ENCODE peak calls at places on chromosome 18, in four cellular contexts. S, V, I and T are unnamed samples.

GRCh38 chr18:55407191-55407590 is 180.8 kb downstream of the TCF4 start:
- DNase-seq in S (no peak), V (no peak), I (no peak), T (no peak)

GRCh38 chr18:24964213-24964612 is 387.8 kb downstream of the ZNF521 start:
- DNase-seq in S (no peak), V (no peak), I (no peak), T (no peak)

GRCh38 chr18:76722224-76723061 is 99.9 kb upstream of the ZNF236 start:
- DNase-seq in S (no peak), V (no peak), I (no peak), T (no peak)

GRCh38 chr18:27064673-27065072 is 120.4 kb downstream of the CHST9 start:
- DNase-seq in S (no peak), V (no peak), I (no peak), T (no peak)

GRCh38 chr18:43916984-43917383 is 639.7 kb upstream of the SYT4 start:
- DNase-seq in S (no peak), V (no peak), I (no peak), T (no peak)

GRCh38 chr18:69484699-69485396 is 84.2 kb downstream of the DOK6 start:
- DNase-seq in S (peak), V (no peak), I (no peak), T (no peak)

GRCh38 chr18:50113726-50114125 is 81.2 kb downstream of the MYO5B start:
- DNase-seq in S (no peak), V (no peak), I (no peak), T (no peak)

GRCh38 chr18:74190086-74190485 is 41.8 kb downstream of the TIMM21 start:
- DNase-seq in S (no peak), V (no peak), I (no peak), T (no peak)

GRCh38 chr18:21509062-21509461 is 91.4 kb downstream of the ESCO1 start:
- DNase-seq in S (no peak), V (no peak), I (no peak), T (no peak)

GRCh38 chr18:39801848-39802247 is 2153.2 kb upstream of the PIK3C3 start:
- DNase-seq in S (no peak), V (no peak), I (no peak), T (no peak)

GRCh38 chr18:43692291-43692690 is 415.0 kb upstream of the SYT4 start:
- DNase-seq in S (no peak), V (no peak), I (no peak), T (no peak)

GRCh38 chr18:12574494-12575185 is 83.3 kb downstream of the SPIRE1 start:
- DNase-seq in S (no peak), V (no peak), I (no peak), T (no peak)
- TF ChIP-seq BRCA1 in S (no peak), V (no peak), I (no peak), T (no peak)

DNA sequence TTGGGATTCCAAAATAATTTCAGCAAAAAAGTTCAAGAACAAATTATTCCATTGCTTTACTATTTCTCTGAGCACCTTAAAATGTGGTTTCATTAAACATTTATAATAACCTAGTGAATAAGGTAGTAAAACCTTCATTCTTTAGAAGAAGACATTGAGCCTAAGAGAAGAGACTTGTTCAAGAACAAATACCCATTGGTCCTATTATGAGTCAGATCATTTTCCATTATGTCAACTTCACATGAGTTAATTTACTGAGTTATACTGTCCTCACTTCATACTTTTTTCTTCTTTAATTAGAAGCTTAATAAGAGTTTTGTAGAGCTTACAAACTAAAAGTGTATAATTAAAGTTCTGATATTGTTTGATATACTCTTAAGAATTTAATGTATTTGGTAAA is 5.5 kb downstream of the ANKRD62 start:
- DNase-seq in S (no peak), V (no peak), I (no peak), T (no peak)
- TF ChIP-seq CEBPB in S (no peak), V (no peak), I (no peak), T (no peak)

DNA sequence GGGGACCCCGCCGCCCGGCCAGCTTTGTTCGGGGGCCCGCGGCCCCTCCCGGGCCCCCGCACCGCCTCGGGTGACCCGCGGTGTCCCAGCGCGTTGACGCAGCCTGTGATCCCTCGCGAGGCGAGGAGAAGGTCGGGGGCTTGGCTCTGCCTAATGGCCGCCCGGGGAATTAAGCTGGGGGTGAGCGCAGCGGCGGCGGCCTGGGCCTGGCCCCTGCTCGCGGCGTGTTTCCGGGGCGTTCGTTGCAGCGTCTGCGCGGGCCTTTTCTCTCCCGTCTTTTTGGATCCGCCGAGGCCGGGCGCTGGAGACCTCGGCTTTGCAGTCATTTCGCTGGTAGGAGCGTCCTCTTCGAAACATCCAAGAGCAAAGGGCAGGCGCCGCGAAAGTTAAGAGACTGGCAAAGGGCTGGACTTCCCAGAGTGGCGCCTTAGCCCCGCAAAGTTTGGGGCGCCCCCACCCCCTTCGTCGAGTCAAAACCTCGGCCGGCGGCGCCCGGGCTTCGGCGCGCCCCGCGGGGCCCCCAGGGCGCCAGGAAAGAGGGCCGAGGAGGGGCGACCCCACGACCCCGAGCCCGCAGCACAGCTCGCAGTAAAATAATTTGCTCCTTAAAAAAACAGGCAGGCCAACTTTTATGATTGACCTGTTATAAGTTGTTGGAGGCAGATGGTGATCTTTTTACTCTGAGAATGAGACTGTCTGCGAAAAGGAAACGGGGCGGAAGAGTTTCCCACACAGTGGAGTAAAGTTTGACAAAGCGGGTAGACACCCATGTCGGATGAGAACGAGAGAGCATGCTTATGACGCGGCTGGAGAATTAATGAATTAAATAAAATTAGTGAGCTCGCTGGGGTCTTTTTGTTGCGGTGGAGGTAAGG is 1.4 kb downstream of the SALL3 start:
- DNase-seq in S (no peak), V (no peak), I (no peak), T (no peak)
- TF ChIP-seq BRCA1 in S (no peak), V (no peak), I (no peak), T (no peak)

GRCh38 chr18:28065031-28065792 is 111.7 kb downstream of the CDH2 start:
- DNase-seq in S (peak), V (no peak), I (no peak), T (no peak)
- TF ChIP-seq CEBPB in S (no peak), V (no peak), I (no peak), T (no peak)

GRCh38 chr18:46338213-46338612 is 234.0 kb downstream of the HAUS1 start:
- DNase-seq in S (no peak), V (no peak), I (no peak), T (no peak)
- TF ChIP-seq BRCA1 in S (no peak), V (no peak), I (no peak), T (no peak)

GRCh38 chr18:59606193-59607175 is 90.7 kb downstream of the CCBE1 start:
- DNase-seq in S (no peak), V (no peak), I (no peak), T (no peak)
- TF ChIP-seq CEBPB in S (no peak), V (no peak), I (no peak), T (no peak)